ENCODE peak calls at places on chromosomes 16 and 17, in six cellular contexts. R is psoas muscle, U is lower leg skin, Z is right lobe of liver, K is mammary epithelial cell, Y is progenitor cell of endocrine pancreas. P is an unnamed sample.

GRCh38 chr17:63150994-63151464 is 185.0 kb downstream of the TANC2 start:
- DNase-seq in R (no peak), U (no peak), Z (no peak), K (no peak), Y (no peak), P (no peak)

GRCh38 chr16:58128721-58129096 is 472 bp downstream of the CFAP20 start:
- DNase-seq in R (no peak), U (peak; percentile 87), Z (peak; percentile 51), K (no peak), Y (peak; percentile 32), P (no peak)

GRCh38 chr17:74833501-74834361 is 26.0 kb downstream of the GRIN2C start:
- DNase-seq in R (peak; percentile 62), U (peak; percentile 89), Z (peak; percentile 48), K (peak; percentile 13), Y (no peak), P (peak; percentile 78)

GRCh38 chr16:21283521-21284289 is 5.6 kb upstream of the CRYM start:
- DNase-seq in R (peak; percentile 49), U (peak; percentile 87), Z (no peak), K (peak; percentile 43), Y (peak; percentile 62), P (peak; percentile 45)

GRCh38 chr17:40018211-40019121 is 3.2 kb downstream of the CSF3 start:
- DNase-seq in R (peak; percentile 95), U (no peak), Z (peak; percentile 45), K (no peak), Y (no peak), P (no peak)

GRCh38 chr17:17079761-17080160 is 37.5 kb downstream of the MPRIP start:
- DNase-seq in R (peak; percentile 78), U (peak; percentile 88), Z (peak; percentile 68), K (no peak), Y (no peak), P (no peak)

GRCh38 chr17:38613981-38614779 is 8.4 kb upstream of the SRCIN1 start:
- DNase-seq in R (no peak), U (no peak), Z (peak; percentile 81), K (no peak), Y (no peak), P (no peak)

GRCh38 chr16:72018470-72018869 is 9.9 kb downstream of the DHODH start:
- DNase-seq in R (no peak), U (no peak), Z (peak; percentile 75), K (no peak), Y (no peak), P (no peak)

GRCh38 chr17:70295329-70295728 is 126.0 kb downstream of the KCNJ2 start:
- DNase-seq in R (no peak), U (no peak), Z (no peak), K (no peak), Y (no peak), P (no peak)

GRCh38 chr16:66511615-66512500 is 38.1 kb downstream of the TK2 start:
- DNase-seq in R (no peak), U (peak; percentile 88), Z (peak; percentile 59), K (peak; percentile 71), Y (no peak), P (no peak)

GRCh38 chr16:55494994-55495421 is 13.9 kb upstream of the LPCAT2 start:
- DNase-seq in R (no peak), U (peak; percentile 83), Z (no peak), K (peak; percentile 70), Y (no peak), P (no peak)

GRCh38 chr17:28968269-28968913 is 17.1 kb upstream of the PHF12 start:
- DNase-seq in R (peak; percentile 45), U (no peak), Z (no peak), K (no peak), Y (no peak), P (no peak)

GRCh38 chr17:57514614-57515013 is 230.5 kb downstream of the CCDC182 start:
- DNase-seq in R (no peak), U (no peak), Z (no peak), K (peak; percentile 57), Y (no peak), P (no peak)

GRCh38 chr17:81713004-81713555 is 996 bp downstream of the SLC25A10 start:
- DNase-seq in R (no peak), U (no peak), Z (no peak), K (peak; percentile 34), Y (no peak), P (no peak)

GRCh38 chr17:81713556-81714411 is 1.7 kb downstream of the SLC25A10 start:
- DNase-seq in R (no peak), U (no peak), Z (peak; percentile 95), K (no peak), Y (no peak), P (no peak)

GRCh38 chr17:81711814-81712467 is at the start of gene SLC25A10:
- DNase-seq in R (peak; percentile 92), U (peak; percentile 91), Z (peak; percentile 95), K (peak; percentile 82), Y (peak; percentile 64), P (peak; percentile 94)

GRCh38 chr17:81710514-81711308 is 1.4 kb upstream of the SLC25A10 start:
- DNase-seq in R (no peak), U (no peak), Z (no peak), K (no peak), Y (no peak), P (no peak)

DNA sequence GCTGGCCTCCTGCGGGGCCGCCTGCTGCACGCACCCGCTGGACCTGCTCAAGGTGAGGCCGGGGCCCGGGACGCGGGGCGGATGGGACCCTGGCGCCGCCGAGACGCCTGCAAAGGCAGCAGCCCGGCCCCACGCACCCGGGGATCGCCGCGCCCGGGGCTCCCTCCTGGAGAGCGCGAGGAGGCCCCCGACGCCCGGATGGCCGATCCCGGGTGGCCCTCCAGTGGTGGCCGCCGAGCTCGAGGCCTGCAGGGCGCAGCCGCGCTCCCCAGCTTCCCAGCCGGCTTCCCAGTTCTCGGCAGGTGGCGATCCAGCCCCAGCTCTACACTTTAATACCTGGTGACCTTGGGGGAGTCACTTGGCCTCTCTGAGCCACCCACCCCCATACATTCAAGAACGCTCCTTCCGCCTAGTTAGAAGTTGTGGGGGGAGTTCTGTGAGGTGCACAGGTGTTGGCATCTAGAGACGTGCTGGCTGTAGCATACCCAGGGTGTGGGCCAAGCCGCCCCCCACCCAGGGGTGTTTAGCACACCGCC is 452 bp downstream of the SLC25A10 start:
- DNase-seq in R (no peak), U (no peak), Z (no peak), K (peak; percentile 49), Y (peak; percentile 35), P (peak; percentile 75)
- TF ChIP-seq CTCF in R (no peak), U (no peak), Z (peak; percentile 11), K (peak; percentile 43), Y (peak; percentile 35), P (peak; percentile 19)

DNA sequence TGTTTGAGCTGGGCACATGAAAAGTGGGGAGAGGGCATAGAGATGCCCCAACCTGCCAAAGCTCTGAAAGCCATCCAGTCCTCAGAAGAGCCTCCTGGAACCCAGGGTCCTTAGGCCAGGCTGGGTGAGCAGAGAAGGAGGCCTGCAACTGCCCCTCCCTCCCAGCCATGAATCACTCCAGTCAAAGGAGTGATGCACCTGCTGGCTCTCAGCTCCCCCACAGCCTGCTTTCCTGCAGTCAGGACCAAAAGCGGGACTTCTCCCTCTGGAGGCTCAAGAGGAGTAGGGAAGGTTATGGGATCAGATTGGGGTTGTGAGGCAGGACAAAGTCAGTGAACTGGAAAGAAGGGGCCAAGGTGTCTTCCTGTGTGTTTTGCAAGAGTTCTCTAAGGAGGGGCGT is 145.6 kb downstream of the TMEM132E start:
- DNase-seq in R (no peak), U (peak; percentile 65), Z (peak; percentile 23), K (no peak), Y (no peak), P (no peak)
- TF ChIP-seq CTCF in R (no peak), U (no peak), Z (no peak), K (no peak), Y (no peak), P (no peak)

GRCh38 chr16:23294260-23294659 is 7.8 kb upstream of the SCNN1B start:
- DNase-seq in R (no peak), U (no peak), Z (no peak), K (no peak), Y (no peak), P (no peak)

GRCh38 chr16:23293016-23293415 is 9.1 kb upstream of the SCNN1B start:
- DNase-seq in R (no peak), U (no peak), Z (no peak), K (no peak), Y (no peak), P (no peak)

GRCh38 chr16:23298290-23298689 is 3.8 kb upstream of the SCNN1B start:
- DNase-seq in R (no peak), U (no peak), Z (no peak), K (no peak), Y (no peak), P (no peak)

GRCh38 chr16:23301251-23302044 is 654 bp upstream of the SCNN1B start:
- DNase-seq in R (no peak), U (no peak), Z (no peak), K (no peak), Y (no peak), P (no peak)

GRCh38 chr16:23296994-23297393 is 5.1 kb upstream of the SCNN1B start:
- DNase-seq in R (no peak), U (no peak), Z (no peak), K (no peak), Y (no peak), P (peak; percentile 57)
- TF ChIP-seq CTCF in R (no peak), U (no peak), Z (no peak), K (peak; percentile 28), Y (peak; percentile 22), P (no peak)

GRCh38 chr17:43790311-43790940 is 10.2 kb downstream of the CFAP97D1 start:
- DNase-seq in R (no peak), U (no peak), Z (no peak), K (peak; percentile 74), Y (no peak), P (no peak)
- TF ChIP-seq CTCF in R (no peak), U (no peak), Z (no peak), K (peak; percentile 93), Y (no peak), P (no peak)

P was measured in GM13976.